ENCODE peak calls at places on chromosomes 7 and 10, in five cellular contexts. J is GM12878, L is SK-N-SH, H is GM23248, E is IMR-90. Q is an unnamed sample.
A peak's percentile ranks its signal among the peaks of the same experiment; 100 is the strongest.

GRCh38 chr7:69225544-69225943 is 372.7 kb upstream of the AUTS2 start:
- DNase-seq in J (no peak), L (no peak), H (no peak), E (no peak), Q (no peak)

GRCh38 chr10:30562787-30563186 is 66.8 kb downstream of the LYZL2 start:
- DNase-seq in J (no peak), L (no peak), H (no peak), E (no peak), Q (no peak)

GRCh38 chr7:18312482-18312881 is 183.1 kb upstream of the HDAC9 start:
- DNase-seq in J (no peak), L (no peak), H (no peak), E (no peak), Q (no peak)

GRCh38 chr7:151043959-151044358 is 4.4 kb upstream of the ASIC3 start:
- DNase-seq in J (no peak), L (no peak), H (no peak), E (no peak), Q (no peak)

GRCh38 chr7:140200102-140200989 is 23.6 kb upstream of the KDM7A start:
- DNase-seq in J (no peak), L (no peak), H (peak; percentile 91), E (peak; percentile 35), Q (peak; percentile 86)

GRCh38 chr10:109205929-109206585 is 717.3 kb downstream of the XPNPEP1 start:
- DNase-seq in J (no peak), L (no peak), H (peak; percentile 93), E (peak; percentile 93), Q (no peak)

GRCh38 chr7:137885623-137886022 is 38.8 kb upstream of the DGKI start:
- DNase-seq in J (no peak), L (no peak), H (no peak), E (no peak), Q (no peak)

GRCh38 chr7:155236386-155236785 is 61.3 kb upstream of the INSIG1 start:
- DNase-seq in J (no peak), L (no peak), H (no peak), E (no peak), Q (no peak)

GRCh38 chr10:120182431-120182830 is 274.6 kb upstream of the PLPP4 start:
- DNase-seq in J (no peak), L (no peak), H (no peak), E (no peak), Q (no peak)

GRCh38 chr10:98664329-98665042 is 217.8 kb upstream of the HPS1 start:
- DNase-seq in J (peak; percentile 3), L (peak; percentile 20), H (peak; percentile 23), E (peak; percentile 7), Q (peak; percentile 18)

GRCh38 chr10:96692427-96692826 is 27.9 kb downstream of the PIK3AP1 start:
- DNase-seq in J (no peak), L (no peak), H (no peak), E (no peak), Q (no peak)

GRCh38 chr7:41219276-41219675 is 483.6 kb downstream of the INHBA start:
- DNase-seq in J (no peak), L (no peak), H (no peak), E (peak; percentile 85), Q (no peak)

GRCh38 chr7:36473454-36474282 is 84.0 kb downstream of the ANLN start:
- DNase-seq in J (no peak), L (peak; percentile 57), H (peak; percentile 51), E (no peak), Q (peak; percentile 40)

GRCh38 chr10:69757553-69758309 is 44.0 kb upstream of the COL13A1 start:
- DNase-seq in J (no peak), L (peak; percentile 82), H (peak; percentile 53), E (peak; percentile 41), Q (peak; percentile 35)

GRCh38 chr7:44045226-44046014 is 918 bp downstream of the DBNL start:
- DNase-seq in J (no peak), L (no peak), H (peak; percentile 79), E (no peak), Q (no peak)

GRCh38 chr10:129694633-129695356 is 227.8 kb downstream of the MGMT start:
- DNase-seq in J (no peak), L (no peak), H (peak; percentile 4), E (no peak), Q (no peak)

GRCh38 chr10:124522903-124523260 is 61.3 kb downstream of the LHPP start:
- DNase-seq in J (no peak), L (no peak), H (no peak), E (no peak), Q (peak; percentile 12)

GRCh38 chr7:157007470-157008066 is 2.9 kb downstream of the MNX1 start:
- DNase-seq in J (no peak), L (no peak), H (no peak), E (no peak), Q (no peak)

GRCh38 chr10:15472431-15473400 is 101.6 kb upstream of the FAM171A1 start:
- DNase-seq in J (no peak), L (no peak), H (peak; percentile 83), E (peak; percentile 7), Q (no peak)

DNA sequence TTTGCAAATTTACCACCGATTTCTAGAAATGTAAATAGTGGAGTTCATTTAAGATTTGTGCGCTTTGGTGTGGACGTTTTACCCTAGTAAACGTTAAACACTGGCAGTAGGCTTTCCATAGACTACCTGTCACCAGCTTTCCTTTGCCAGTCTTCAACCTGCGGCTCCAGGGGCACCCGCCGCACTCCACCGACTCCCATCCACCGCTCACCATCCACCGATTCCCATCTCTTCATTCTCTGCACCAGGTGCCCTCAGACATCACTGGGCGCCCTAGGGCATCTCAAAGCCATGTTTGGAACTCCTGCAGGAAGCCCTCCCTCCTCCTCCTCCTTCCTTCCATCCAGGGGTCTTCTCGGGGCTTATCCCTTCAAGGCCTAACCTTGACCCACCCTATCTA is 1.4 kb upstream of the AP5Z1 start:
- DNase-seq in J (no peak), L (no peak), H (no peak), E (no peak), Q (no peak)
- H3K9ac ChIP-seq in J (peak overlapping the region; percentile 98), L (no peak overlapping the region), H (peak overlapping the region; percentile 99), E (peak overlapping the region; percentile 66), Q (no peak overlapping the region)

GRCh38 chr10:121455377-121455776 is 142.9 kb downstream of the FGFR2 start:
- DNase-seq in J (no peak), L (peak; percentile 62), H (no peak), E (no peak), Q (no peak)

GRCh38 chr10:121454776-121455175 is 143.5 kb downstream of the FGFR2 start:
- DNase-seq in J (no peak), L (no peak), H (no peak), E (no peak), Q (no peak)

GRCh38 chr10:121450247-121450646 is 148.0 kb downstream of the FGFR2 start:
- DNase-seq in J (no peak), L (no peak), H (no peak), E (no peak), Q (no peak)

GRCh38 chr10:121453160-121453559 is 145.1 kb downstream of the FGFR2 start:
- DNase-seq in J (no peak), L (no peak), H (no peak), E (no peak), Q (no peak)

DNA sequence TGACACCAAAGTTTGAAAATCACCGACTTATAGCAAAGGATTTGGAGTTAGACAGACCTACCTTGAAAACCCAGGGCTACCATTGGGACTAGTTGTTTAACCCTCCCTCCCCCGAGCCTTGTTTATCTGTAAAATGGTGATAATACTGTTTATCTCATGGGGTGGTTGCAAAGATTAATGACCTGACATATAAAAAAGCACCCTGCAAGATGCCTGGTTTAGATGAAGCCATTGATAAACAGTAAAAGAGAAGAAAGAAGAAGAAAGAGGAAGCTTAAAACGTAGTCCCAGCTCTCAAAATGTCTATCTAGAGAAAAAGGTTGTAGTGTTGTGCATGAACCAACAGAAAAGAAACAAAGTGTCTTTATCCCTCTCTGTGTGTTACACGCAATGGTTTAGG is 145.7 kb downstream of the FGFR2 start:
- DNase-seq in J (no peak), L (no peak), H (no peak), E (no peak), Q (no peak)
- H3K4me2 ChIP-seq in J (no peak overlapping the region), L (no peak overlapping the region), H (no peak overlapping the region), E (no peak overlapping the region), Q (no peak overlapping the region)

GRCh38 chr7:136386876-136387275 is 409.7 kb upstream of the MTPN start:
- DNase-seq in J (no peak), L (no peak), H (no peak), E (no peak), Q (no peak)
- H2AFZ ChIP-seq in J (no peak overlapping the region), L (no peak overlapping the region), H (no peak overlapping the region), E (no peak overlapping the region), Q (no peak overlapping the region)

GRCh38 chr7:7261863-7262262 is 79.5 kb downstream of the C1GALT1 start:
- DNase-seq in J (no peak), L (no peak), H (no peak), E (no peak), Q (no peak)

GRCh38 chr7:7254908-7255307 is 72.6 kb downstream of the C1GALT1 start:
- DNase-seq in J (no peak), L (no peak), H (no peak), E (no peak), Q (no peak)

GRCh38 chr7:7257899-7258692 is 75.8 kb downstream of the C1GALT1 start:
- DNase-seq in J (peak; percentile 86), L (no peak), H (no peak), E (peak; percentile 5), Q (no peak)

GRCh38 chr7:7254319-7254718 is 72.0 kb downstream of the C1GALT1 start:
- DNase-seq in J (no peak), L (no peak), H (no peak), E (no peak), Q (no peak)

GRCh38 chr7:7256731-7257274 is 74.5 kb downstream of the C1GALT1 start:
- DNase-seq in J (no peak), L (peak; percentile 29), H (no peak), E (no peak), Q (no peak)
- H3K9ac ChIP-seq in J (no peak overlapping the region), L (no peak overlapping the region), H (no peak overlapping the region), E (no peak overlapping the region), Q (no peak overlapping the region)

GRCh38 chr7:77353407-77353721 is 62.8 kb downstream of the GSAP start:
- DNase-seq in J (no peak), L (no peak), H (no peak), E (no peak), Q (no peak)

GRCh38 chr7:77352688-77353406 is 63.3 kb downstream of the GSAP start:
- DNase-seq in J (no peak), L (no peak), H (no peak), E (peak; percentile 26), Q (no peak)

GRCh38 chr7:77349141-77349540 is 67.0 kb downstream of the GSAP start:
- DNase-seq in J (no peak), L (no peak), H (no peak), E (peak; percentile 46), Q (peak; percentile 82)

GRCh38 chr7:77353911-77354310 is 62.2 kb downstream of the GSAP start:
- DNase-seq in J (no peak), L (no peak), H (no peak), E (no peak), Q (no peak)

GRCh38 chr7:77351539-77352004 is 64.6 kb downstream of the GSAP start:
- DNase-seq in J (peak; percentile 98), L (no peak), H (no peak), E (no peak), Q (peak; percentile 30)
- H3K4me2 ChIP-seq in J (peak overlapping the region; percentile 40), L (no peak overlapping the region), H (no peak overlapping the region), E (no peak overlapping the region), Q (no peak overlapping the region)

Q was measured in endothelial cell of umbilical vein.